ENCODE peak calls at places on chromosomes 2 and 18, in nine cellular contexts. A, W, Z, L, U, V, F, X and M are unnamed samples.

GRCh38 chr2:23273786-23274185 is 111.2 kb upstream of the KLHL29 start:
- DNase-seq in Z (no peak), W (no peak), X (no peak), U (no peak), A (no peak), V (no peak), F (no peak), L (no peak), M (no peak)

GRCh38 chr2:204335642-204336041 is 209.6 kb upstream of the PARD3B start:
- DNase-seq in A (no peak), W (no peak), U (no peak), V (no peak), X (no peak), Z (no peak), F (no peak), L (no peak), M (no peak)

GRCh38 chr18:79756143-79756500 is 41.6 kb upstream of the KCNG2 start:
- DNase-seq in X (no peak), A (no peak), Z (no peak), W (no peak), U (no peak), L (no peak), F (no peak), V (no peak), M (no peak)

GRCh38 chr2:108316194-108316880 is 27.6 kb downstream of the SULT1C2 start:
- DNase-seq in F (no peak), A (peak), W (no peak), V (no peak), L (no peak), Z (no peak), X (no peak), U (no peak), M (no peak)

GRCh38 chr18:13217466-13217961 is 1.0 kb upstream of the LDLRAD4 start:
- DNase-seq in W (peak), A (peak), X (no peak), L (peak), V (no peak), F (peak), U (peak), Z (peak), M (peak)

GRCh38 chr2:198953328-198953727 is 504.4 kb downstream of the SATB2 start:
- DNase-seq in A (no peak), W (no peak), X (no peak), U (no peak), Z (no peak), L (no peak), V (no peak), F (no peak), M (no peak)

GRCh38 chr2:143893340-143893739 is 626.6 kb downstream of the ZEB2 start:
- DNase-seq in A (no peak), V (no peak), L (no peak), X (no peak), Z (no peak), F (no peak), U (no peak), W (no peak), M (no peak)

GRCh38 chr2:233092446-233093438 is 32.6 kb downstream of the INPP5D start:
- DNase-seq in Z (no peak), W (no peak), V (no peak), A (no peak), X (no peak), L (no peak), F (no peak), U (no peak), M (no peak)

GRCh38 chr2:80496770-80497169 is 192.2 kb upstream of the LRRTM1 start:
- DNase-seq in V (no peak), L (peak), U (no peak), W (no peak), X (no peak), Z (no peak), F (no peak), A (no peak), M (peak)

GRCh38 chr2:141021611-141022010 is 1109.2 kb downstream of the LRP1B start:
- DNase-seq in X (no peak), A (no peak), V (no peak), L (peak), F (no peak), U (no peak), Z (no peak), W (no peak), M (peak)

GRCh38 chr2:158539176-158539895 is 82.6 kb downstream of the PKP4 start:
- DNase-seq in Z (no peak), A (no peak), L (peak), X (no peak), V (no peak), U (no peak), W (no peak), F (peak), M (peak)

GRCh38 chr2:197322143-197322542 is 11.6 kb upstream of the ANKRD44 start:
- DNase-seq in L (no peak), A (no peak), V (no peak), F (no peak), U (no peak), X (no peak), W (no peak), Z (no peak), M (no peak)

GRCh38 chr18:111292-112014 is 46.9 kb upstream of the USP14 start:
- DNase-seq in Z (peak), U (peak), L (peak), W (peak), V (peak), F (peak), X (no peak), A (peak), M (peak)

GRCh38 chr18:46536215-46536874 is 120.7 kb downstream of the LOXHD1 start:
- DNase-seq in X (no peak), W (no peak), F (no peak), U (no peak), A (no peak), L (no peak), V (no peak), Z (no peak), M (no peak)

GRCh38 chr2:219205981-219206441 is 571 bp upstream of the ZFAND2B start:
- DNase-seq in V (no peak), X (no peak), Z (no peak), W (no peak), U (no peak), L (no peak), F (no peak), A (peak), M (no peak)

GRCh38 chr2:219207254-219207883 is 787 bp downstream of the ZFAND2B start:
- DNase-seq in V (no peak), W (peak), X (no peak), U (no peak), F (no peak), L (no peak), A (no peak), Z (no peak), M (no peak)

GRCh38 chr2:219205165-219205538 is 1.4 kb upstream of the ZFAND2B start:
- DNase-seq in W (no peak), A (no peak), U (no peak), Z (no peak), X (no peak), V (no peak), L (no peak), F (no peak), M (no peak)

GRCh38 chr2:219207884-219208740 is 1.5 kb downstream of the ZFAND2B start:
- DNase-seq in X (no peak), Z (no peak), A (no peak), L (peak), F (no peak), V (peak), W (peak), U (no peak), M (peak)

DNA sequence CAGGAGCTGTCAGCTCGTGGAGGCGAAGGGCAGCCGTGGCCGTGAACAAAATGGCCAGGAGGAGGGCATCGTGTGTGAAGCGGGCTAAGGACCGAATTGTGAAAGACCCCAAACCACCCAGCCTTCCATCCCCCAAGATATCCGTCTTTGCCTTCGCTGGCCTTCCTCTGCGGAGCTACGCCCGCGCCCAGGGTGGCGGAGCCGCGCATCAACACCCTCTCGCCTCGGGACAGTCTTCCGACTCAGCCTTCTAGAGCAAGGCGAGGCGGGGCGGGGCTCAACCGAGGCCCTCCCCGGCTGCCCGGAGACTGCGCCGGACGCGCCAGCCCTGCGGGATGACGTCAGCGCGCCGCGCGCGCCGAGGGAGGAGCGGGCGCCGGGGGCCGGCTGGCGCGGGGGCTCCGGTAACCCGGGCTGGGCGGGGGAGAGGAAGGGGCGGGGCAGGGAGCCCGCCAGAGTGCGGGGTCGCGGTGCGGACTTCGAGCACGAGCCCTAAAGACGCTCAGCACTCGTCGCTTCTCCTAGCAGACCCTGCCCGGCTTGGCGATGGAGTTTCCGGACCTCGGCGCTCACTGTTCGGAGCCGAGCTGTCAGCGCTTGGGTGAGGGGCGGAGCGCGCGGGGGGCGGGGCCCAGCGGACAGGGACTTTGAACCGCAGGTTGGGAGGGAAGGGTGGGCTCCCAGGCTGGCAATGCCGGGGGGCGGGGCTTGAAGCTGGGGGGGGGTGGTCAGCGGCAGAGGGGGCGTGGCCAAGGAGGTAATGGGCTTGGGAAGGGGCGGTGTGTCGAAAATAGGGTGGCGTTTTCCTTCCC is at the start of gene ZFAND2B:
- DNase-seq in V (peak), U (peak), F (peak), A (peak), W (peak), L (peak), X (peak), Z (peak), M (peak)
- TF ChIP-seq CTCF in V (peak), U (peak), F (no peak), A (no peak), W (no peak), L (no peak), X (no peak), Z (peak), M (peak)

GRCh38 chr2:74439373-74440004 is 2.2 kb downstream of the RTKN start:
- DNase-seq in F (no peak), U (no peak), L (no peak), W (no peak), X (no peak), V (no peak), A (no peak), Z (no peak), M (no peak)

GRCh38 chr2:74438248-74438647 is 3.5 kb downstream of the RTKN start:
- DNase-seq in V (no peak), Z (no peak), X (no peak), U (no peak), A (no peak), F (no peak), W (no peak), L (no peak), M (no peak)

GRCh38 chr2:74441111-74441689 is 537 bp downstream of the RTKN start:
- DNase-seq in V (no peak), Z (no peak), W (no peak), L (no peak), U (no peak), A (peak), X (no peak), F (no peak), M (no peak)

GRCh38 chr2:74440378-74441110 is 1.2 kb downstream of the RTKN start:
- DNase-seq in U (peak), Z (peak), V (peak), X (no peak), W (peak), A (peak), L (peak), F (peak), M (peak)

DNA sequence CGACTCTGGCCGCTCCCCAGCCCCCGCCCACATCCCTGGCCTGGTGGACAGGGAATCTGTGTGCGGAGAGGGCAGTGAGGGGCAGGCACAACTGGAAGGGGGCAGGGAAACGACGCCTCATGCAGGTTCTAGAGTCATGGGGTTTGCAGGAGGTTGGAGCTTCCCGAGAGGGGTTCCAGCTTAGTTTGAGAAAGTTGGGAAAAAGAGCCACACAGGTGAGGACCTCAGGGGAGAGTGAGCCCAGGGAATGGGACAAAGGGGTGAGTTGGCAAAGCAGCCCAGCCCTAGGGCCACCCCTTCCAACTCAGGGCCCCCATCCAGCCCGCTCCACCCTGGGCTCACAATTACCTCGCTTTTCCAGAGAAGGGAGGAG is 1.7 kb downstream of the RTKN start:
- DNase-seq in V (no peak), F (peak), L (peak), W (no peak), U (peak), A (peak), X (no peak), Z (peak), M (peak)
- H3K4me3 ChIP-seq in V (peak), F (peak), L (peak), W (peak), U (peak), A (peak), X (peak), Z (peak), M (peak)

GRCh38 chr18:75369026-75369425 is 58.5 kb downstream of the SMIM21 start:
- DNase-seq in W (no peak), U (no peak), A (no peak), F (no peak), Z (no peak), X (no peak), L (no peak), V (no peak), M (no peak)

GRCh38 chr18:75364512-75364911 is 63.0 kb downstream of the SMIM21 start:
- DNase-seq in Z (no peak), W (no peak), L (no peak), X (no peak), A (no peak), U (no peak), V (no peak), F (peak), M (no peak)

GRCh38 chr18:75365230-75365629 is 62.3 kb downstream of the SMIM21 start:
- DNase-seq in W (no peak), L (no peak), V (no peak), A (no peak), Z (no peak), U (no peak), F (no peak), X (no peak), M (no peak)

GRCh38 chr18:75363446-75364225 is 63.9 kb downstream of the SMIM21 start:
- DNase-seq in A (no peak), Z (no peak), W (no peak), V (no peak), L (no peak), X (no peak), F (peak), U (no peak), M (no peak)

GRCh38 chr18:75365837-75366236 is 61.7 kb downstream of the SMIM21 start:
- DNase-seq in V (no peak), Z (no peak), W (no peak), L (no peak), X (no peak), A (no peak), U (no peak), F (no peak), M (no peak)
- TF ChIP-seq CTCF in V (no peak), Z (no peak), W (no peak), L (no peak), X (no peak), A (peak), U (no peak), F (no peak), M (no peak)

GRCh38 chr18:44697315-44697714 is 16.6 kb downstream of the SETBP1 start:
- DNase-seq in F (no peak), X (no peak), A (no peak), L (no peak), Z (no peak), V (no peak), W (no peak), U (no peak), M (no peak)
- H3K4me3 ChIP-seq in F (no peak), X (peak), A (peak), L (no peak), Z (no peak), V (no peak), W (no peak), U (no peak), M (no peak)